ENCODE peak calls at places on chromosomes 6 and 20, in ten cellular contexts. C is GM23338, P is DND-41, Q is endothelial cell, F is heart right ventricle, X is IMR-90, K is HFFc6, N is pancreas, M is activated B cell treated with CpG ODN at 0.5 μM for 24 hours, J is mesothelial cell of epicardium. I is an unnamed sample.
A peak's percentile ranks its signal among the peaks of the same experiment; 100 is the strongest.

GRCh38 chr6:35810831-35811698 is 5.9 kb downstream of the LHFPL5 start:
- DNase-seq in X (peak; percentile 69), Q (no peak), K (peak; percentile 83), C (no peak), N (no peak), P (no peak), J (no peak), M (no peak), F (no peak), I (no peak)

GRCh38 chr6:90778419-90779203 is 191.7 kb upstream of the MAP3K7 start:
- DNase-seq in F (no peak), P (no peak), J (no peak), Q (no peak), M (no peak), K (no peak), N (no peak), X (no peak), C (no peak), I (no peak)

GRCh38 chr6:37531026-37531425 is 31.3 kb upstream of the CCDC167 start:
- DNase-seq in X (peak; percentile 43), Q (no peak), N (no peak), P (no peak), J (no peak), C (no peak), M (no peak), F (no peak), K (no peak), I (no peak)

GRCh38 chr6:146295695-146296094 is 247.9 kb upstream of the RAB32 start:
- DNase-seq in C (no peak), K (no peak), N (no peak), M (no peak), J (no peak), F (no peak), P (no peak), X (no peak), Q (no peak), I (no peak)

GRCh38 chr6:2616796-2617195 is 133.9 kb downstream of the MYLK4 start:
- DNase-seq in K (no peak), F (no peak), J (no peak), C (no peak), N (no peak), M (no peak), P (no peak), X (no peak), Q (no peak), I (no peak)

GRCh38 chr6:133705731-133706130 is 183.2 kb upstream of the TCF21 start:
- DNase-seq in J (no peak), F (no peak), X (peak; percentile 82), M (no peak), C (no peak), N (no peak), K (peak; percentile 58), Q (no peak), P (no peak), I (no peak)

GRCh38 chr6:72850469-72850868 is 228.6 kb downstream of the KCNQ5 start:
- DNase-seq in M (no peak), X (no peak), Q (no peak), C (no peak), K (no peak), F (no peak), J (no peak), P (no peak), N (no peak), I (no peak)

GRCh38 chr6:98875375-98875774 is 41.0 kb downstream of the POU3F2 start:
- DNase-seq in J (no peak), C (no peak), P (no peak), F (no peak), X (no peak), M (no peak), Q (no peak), N (no peak), K (no peak), I (no peak)

GRCh38 chr6:25028346-25028745 is 92.6 kb upstream of the RIPOR2 start:
- DNase-seq in P (no peak), C (no peak), J (no peak), M (no peak), Q (no peak), K (no peak), N (no peak), F (no peak), X (no peak), I (no peak)

DNA sequence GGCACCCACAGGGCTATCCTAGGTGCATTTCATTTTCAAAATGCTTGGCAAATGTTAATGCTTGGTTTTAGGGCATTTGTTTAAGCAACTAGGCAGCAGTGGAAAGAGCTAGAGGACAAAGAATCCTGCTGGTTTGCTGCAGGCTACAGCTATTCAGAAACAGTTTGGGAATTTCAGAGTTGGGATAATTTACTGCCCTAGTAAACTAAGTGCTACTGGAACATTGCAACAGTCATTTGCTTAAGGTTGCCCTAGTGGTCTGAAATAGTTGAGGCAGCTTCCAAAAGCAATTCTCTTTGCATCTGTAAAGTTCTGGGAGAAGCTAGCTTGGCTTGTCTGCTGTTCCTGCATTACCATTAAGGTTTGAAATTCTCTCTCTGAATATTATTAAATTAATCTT is 312.7 kb downstream of the LAMA2 start:
- DNase-seq in C (peak; percentile 48), F (no peak), J (no peak), N (no peak), M (no peak), P (no peak), Q (no peak), K (no peak), X (no peak), I (no peak)
- TF ChIP-seq CTCF in C (peak; percentile 35), F (no peak), J (no peak), N (no peak), M (no peak), P (no peak), Q (no peak), K (peak; percentile 34), X (no peak), I (no peak)

GRCh38 chr20:41862476-41862875 is 244.3 kb upstream of the CHD6 start:
- DNase-seq in J (no peak), P (no peak), X (no peak), N (no peak), K (no peak), F (no peak), C (no peak), M (no peak), Q (no peak), I (no peak)
- TF ChIP-seq CTCF in J (no peak), P (no peak), X (no peak), N (no peak), K (no peak), F (no peak), C (no peak), M (no peak), Q (no peak), I (no peak)

GRCh38 chr20:47311211-47311610 is 45.3 kb downstream of the ZMYND8 start:
- DNase-seq in C (no peak), J (no peak), K (no peak), N (no peak), X (no peak), P (no peak), M (no peak), F (no peak), Q (no peak), I (no peak)

GRCh38 chr20:47314647-47315338 is 41.7 kb downstream of the ZMYND8 start:
- DNase-seq in P (no peak), C (no peak), N (no peak), X (no peak), J (no peak), Q (no peak), F (no peak), M (no peak), K (no peak), I (no peak)

GRCh38 chr20:47310729-47311128 is 45.8 kb downstream of the ZMYND8 start:
- DNase-seq in M (no peak), C (no peak), X (no peak), J (no peak), K (no peak), P (no peak), Q (no peak), F (no peak), N (no peak), I (no peak)

GRCh38 chr20:47309806-47310426 is 46.6 kb downstream of the ZMYND8 start:
- DNase-seq in F (no peak), X (no peak), K (no peak), M (no peak), P (no peak), Q (no peak), J (no peak), C (peak; percentile 40), N (no peak), I (no peak)

DNA sequence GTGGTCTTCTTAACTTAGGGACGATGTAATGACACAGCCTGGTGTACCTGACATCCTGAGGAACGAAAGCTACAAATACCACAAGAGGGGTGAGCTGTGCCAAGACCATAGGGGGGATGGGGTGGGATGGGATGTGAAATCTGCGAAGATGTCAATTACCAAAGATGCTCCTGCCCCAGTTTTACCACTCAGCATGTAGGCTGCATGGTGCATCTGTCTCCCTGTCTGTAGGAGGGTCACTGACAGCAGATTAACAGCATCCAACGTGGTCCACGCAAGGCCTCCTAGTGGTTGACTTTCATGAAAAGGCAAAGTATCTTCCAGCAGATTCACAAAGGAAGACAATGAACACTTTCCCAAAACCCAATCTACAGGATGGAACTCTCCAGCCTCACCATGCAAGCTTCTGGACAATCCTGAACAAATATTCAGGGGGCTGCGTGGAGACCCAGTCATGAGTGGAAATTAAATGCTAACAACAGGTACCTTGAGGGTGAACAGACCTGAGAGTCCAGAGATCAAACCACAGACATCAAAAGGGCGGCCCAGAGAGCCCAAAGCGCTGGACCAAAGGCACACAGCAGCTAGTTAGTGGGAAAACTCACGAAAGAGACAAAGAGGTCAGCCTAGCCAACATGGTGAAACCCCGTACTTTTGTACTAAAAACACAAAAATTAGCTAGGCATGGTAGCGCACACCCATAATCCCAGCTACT is 44.4 kb downstream of the ZMYND8 start:
- DNase-seq in X (no peak), J (no peak), M (no peak), F (no peak), Q (no peak), C (no peak), N (no peak), P (no peak), K (no peak), I (no peak)
- TF ChIP-seq CTCF in X (no peak), J (peak; percentile 11), M (no peak), F (no peak), Q (peak; percentile 24), C (no peak), N (no peak), P (no peak), K (no peak), I (no peak)

GRCh38 chr20:59561228-59561605 is 43.1 kb upstream of the PHACTR3 start:
- DNase-seq in F (no peak), Q (no peak), X (no peak), P (no peak), C (no peak), J (no peak), N (no peak), M (no peak), K (no peak), I (no peak)

GRCh38 chr20:59561614-59562277 is 42.6 kb upstream of the PHACTR3 start:
- DNase-seq in M (no peak), F (no peak), J (no peak), Q (no peak), P (no peak), C (no peak), N (no peak), X (no peak), K (no peak), I (no peak)

GRCh38 chr20:59559024-59559817 is 45.1 kb upstream of the PHACTR3 start:
- DNase-seq in J (no peak), X (no peak), K (no peak), Q (no peak), P (no peak), C (no peak), F (no peak), M (no peak), N (no peak), I (no peak)

GRCh38 chr20:59559863-59560262 is 44.5 kb upstream of the PHACTR3 start:
- DNase-seq in M (no peak), N (no peak), X (no peak), Q (no peak), C (no peak), P (no peak), F (no peak), J (no peak), K (no peak), I (no peak)

GRCh38 chr20:59560588-59561227 is 43.6 kb upstream of the PHACTR3 start:
- DNase-seq in P (no peak), K (peak; percentile 13), M (no peak), N (no peak), F (no peak), Q (no peak), X (peak; percentile 11), J (no peak), C (peak; percentile 73), I (no peak)
- TF ChIP-seq CTCF in P (peak; percentile 62), K (peak; percentile 74), M (no peak), N (peak; percentile 13), F (peak; percentile 58), Q (peak; percentile 86), X (peak; percentile 42), J (peak; percentile 44), C (peak; percentile 77), I (peak; percentile 57)

I was measured in osteocyte.